ENCODE peak calls at places on chromosomes 6 and 20, in four cellular contexts. One of them, this sample, is unnamed.

GRCh38 chr20:15895126-15895525 is 678.1 kb downstream of the KIF16B start:
- DNase-seq in CD4-positive, alpha-beta memory T cell: no peak
- DNase-seq in T47D: no peak
- DNase-seq in AG08395: peak
- DNase-seq in this sample: peak

GRCh38 chr6:27867941-27868705 is 44.1 kb downstream of the OR2B2 start:
- DNase-seq in CD4-positive, alpha-beta memory T cell: no peak
- DNase-seq in T47D: no peak
- DNase-seq in AG08395: no peak
- DNase-seq in this sample: peak

GRCh38 chr20:19903168-19903676 is 113.9 kb upstream of the NAA20 start:
- DNase-seq in CD4-positive, alpha-beta memory T cell: peak
- DNase-seq in T47D: peak
- DNase-seq in AG08395: no peak
- DNase-seq in this sample: peak

GRCh38 chr20:21291026-21291425 is 12.1 kb upstream of the XRN2 start:
- DNase-seq in CD4-positive, alpha-beta memory T cell: no peak
- DNase-seq in T47D: no peak
- DNase-seq in AG08395: no peak
- DNase-seq in this sample: no peak

GRCh38 chr20:47113362-47114118 is 218.9 kb downstream of the EYA2 start:
- DNase-seq in CD4-positive, alpha-beta memory T cell: no peak
- DNase-seq in T47D: no peak
- DNase-seq in AG08395: peak
- DNase-seq in this sample: peak

GRCh38 chr20:2750343-2751251 is 49.8 kb downstream of the CPXM1 start:
- DNase-seq in CD4-positive, alpha-beta memory T cell: no peak
- DNase-seq in T47D: no peak
- DNase-seq in AG08395: peak
- DNase-seq in this sample: no peak

GRCh38 chr20:2305946-2306345 is 10.1 kb downstream of the TGM3 start:
- DNase-seq in CD4-positive, alpha-beta memory T cell: no peak
- DNase-seq in T47D: peak
- DNase-seq in AG08395: no peak
- DNase-seq in this sample: no peak

GRCh38 chr6:101433141-101433540 is 39.6 kb downstream of the GRIK2 start:
- DNase-seq in CD4-positive, alpha-beta memory T cell: no peak
- DNase-seq in T47D: no peak
- DNase-seq in AG08395: no peak
- DNase-seq in this sample: no peak

GRCh38 chr6:25056130-25056529 is 120.4 kb upstream of the RIPOR2 start:
- DNase-seq in CD4-positive, alpha-beta memory T cell: peak
- DNase-seq in T47D: no peak
- DNase-seq in AG08395: no peak
- DNase-seq in this sample: no peak

GRCh38 chr20:19806806-19807691 is 49.0 kb downstream of the RIN2 start:
- DNase-seq in CD4-positive, alpha-beta memory T cell: no peak
- DNase-seq in T47D: no peak
- DNase-seq in AG08395: no peak
- DNase-seq in this sample: peak

GRCh38 chr6:5214570-5215052 is 46.1 kb downstream of the LYRM4 start:
- DNase-seq in CD4-positive, alpha-beta memory T cell: no peak
- DNase-seq in T47D: no peak
- DNase-seq in AG08395: peak
- DNase-seq in this sample: no peak

GRCh38 chr6:159404296-159404695 is 235.1 kb downstream of the FNDC1 start:
- DNase-seq in CD4-positive, alpha-beta memory T cell: no peak
- DNase-seq in T47D: no peak
- DNase-seq in AG08395: no peak
- DNase-seq in this sample: no peak

GRCh38 chr6:23890543-23891227 is 235.3 kb upstream of the NRSN1 start:
- DNase-seq in CD4-positive, alpha-beta memory T cell: no peak
- DNase-seq in T47D: no peak
- DNase-seq in AG08395: peak
- DNase-seq in this sample: no peak

GRCh38 chr6:55980627-55981211 is 105.3 kb upstream of the BMP5 start:
- DNase-seq in CD4-positive, alpha-beta memory T cell: no peak
- DNase-seq in T47D: peak
- DNase-seq in AG08395: peak
- DNase-seq in this sample: peak

GRCh38 chr6:134614606-134615485 is 296.9 kb upstream of the SGK1 start:
- DNase-seq in CD4-positive, alpha-beta memory T cell: no peak
- DNase-seq in T47D: no peak
- DNase-seq in AG08395: no peak
- DNase-seq in this sample: no peak

GRCh38 chr6:161085246-161085645 is 93.7 kb downstream of the MAP3K4 start:
- DNase-seq in CD4-positive, alpha-beta memory T cell: peak
- DNase-seq in T47D: no peak
- DNase-seq in AG08395: no peak
- DNase-seq in this sample: no peak

GRCh38 chr6:133921249-133921859 is 31.7 kb upstream of the TBPL1 start:
- DNase-seq in CD4-positive, alpha-beta memory T cell: peak
- DNase-seq in T47D: peak
- DNase-seq in AG08395: peak
- DNase-seq in this sample: peak

GRCh38 chr20:62212309-62212708 is 7.8 kb downstream of the HRH3 start:
- DNase-seq in CD4-positive, alpha-beta memory T cell: no peak
- DNase-seq in T47D: no peak
- DNase-seq in AG08395: no peak
- DNase-seq in this sample: no peak

GRCh38 chr20:62356948-62357667 is 10.0 kb downstream of the LAMA5 start:
- DNase-seq in CD4-positive, alpha-beta memory T cell: no peak
- DNase-seq in T47D: no peak
- DNase-seq in AG08395: peak
- DNase-seq in this sample: peak

GRCh38 chr20:53947501-53948195 is 122.7 kb downstream of the BCAS1 start:
- DNase-seq in CD4-positive, alpha-beta memory T cell: no peak
- DNase-seq in T47D: no peak
- DNase-seq in AG08395: no peak
- DNase-seq in this sample: no peak

GRCh38 chr6:83071023-83071422 is 3.6 kb downstream of the DOP1A start:
- DNase-seq in CD4-positive, alpha-beta memory T cell: no peak
- DNase-seq in T47D: no peak
- DNase-seq in AG08395: no peak
- DNase-seq in this sample: no peak

GRCh38 chr6:107864235-107864970 is 40.3 kb upstream of the SCML4 start:
- DNase-seq in CD4-positive, alpha-beta memory T cell: no peak
- DNase-seq in T47D: no peak
- DNase-seq in AG08395: no peak
- DNase-seq in this sample: no peak